ENCODE peak calls at places on chromosomes 12 and 14, in ten cellular contexts. B is astrocyte of the spinal cord; W is AG08395; O is activated CD4-positive, alpha-beta T cell treated with anti-CD3 and anti-CD28 coated beads, Interleukin-2, amount 50 U/mL, for 24 hours; S is caudate nucleus; I is naive B cell; Q is activated naive CD4-positive, alpha-beta T cell; C is activated CD4-positive, alpha-beta memory T cell treated with anti-CD3 and anti-CD28 coated beads for 36 hours; M is H9; X is midbrain. Y is an unnamed sample.

GRCh38 chr12:124369055-124369900 is 74.4 kb downstream of the RFLNA start:
- DNase-seq in B (peak; percentile 97), W (peak; percentile 94), O (no peak), S (peak; percentile 82), I (no peak), Q (no peak), C (no peak), M (no peak), X (peak; percentile 92), Y (peak; percentile 94)

GRCh38 chr14:56569174-56569573 is 10.4 kb upstream of the TMEM260 start:
- DNase-seq in B (no peak), W (no peak), O (no peak), S (no peak), I (no peak), Q (no peak), C (no peak), M (no peak), X (no peak), Y (no peak)

GRCh38 chr12:111467092-111467861 is 61.6 kb downstream of the SH2B3 start:
- DNase-seq in B (peak; percentile 68), W (no peak), O (no peak), S (no peak), I (no peak), Q (no peak), C (no peak), M (no peak), X (no peak), Y (peak; percentile 95)

GRCh38 chr12:526089-526488 is 66.3 kb downstream of the B4GALNT3 start:
- DNase-seq in B (no peak), W (no peak), O (no peak), S (no peak), I (no peak), Q (no peak), C (no peak), M (no peak), X (no peak), Y (no peak)

GRCh38 chr12:62632521-62632920 is 165.9 kb downstream of the MON2 start:
- DNase-seq in B (peak; percentile 38), W (peak; percentile 64), O (no peak), S (no peak), I (no peak), Q (no peak), C (peak; percentile 12), M (peak; percentile 81), X (no peak), Y (peak; percentile 23)

GRCh38 chr12:104623920-104624319 is 167.2 kb downstream of the CHST11 start:
- DNase-seq in B (no peak), W (no peak), O (no peak), S (no peak), I (no peak), Q (no peak), C (no peak), M (no peak), X (no peak), Y (no peak)

GRCh38 chr12:57838594-57839302 is 7.8 kb downstream of the CTDSP2 start:
- DNase-seq in B (no peak), W (no peak), O (no peak), S (no peak), I (no peak), Q (no peak), C (peak; percentile 75), M (no peak), X (no peak), Y (peak; percentile 75)

GRCh38 chr12:122836027-122836921 is 1.0 kb downstream of the HIP1R start:
- DNase-seq in B (no peak), W (no peak), O (peak; percentile 16), S (no peak), I (peak; percentile 86), Q (peak; percentile 45), C (peak; percentile 71), M (peak; percentile 39), X (peak; percentile 77), Y (peak; percentile 35)

GRCh38 chr14:104280902-104281767 is 142.7 kb downstream of the KIF26A start:
- DNase-seq in B (no peak), W (no peak), O (no peak), S (no peak), I (no peak), Q (no peak), C (peak; percentile 2), M (peak; percentile 20), X (no peak), Y (no peak)

GRCh38 chr12:101857043-101857558 is 20.3 kb upstream of the DRAM1 start:
- DNase-seq in B (peak; percentile 18), W (peak; percentile 85), O (no peak), S (no peak), I (no peak), Q (no peak), C (no peak), M (no peak), X (no peak), Y (peak; percentile 60)

GRCh38 chr12:51941011-51941561 is 10.4 kb upstream of the ACVR1B start:
- DNase-seq in B (peak; percentile 51), W (no peak), O (no peak), S (no peak), I (no peak), Q (no peak), C (no peak), M (no peak), X (no peak), Y (peak; percentile 32)

GRCh38 chr14:101819251-101819990 is 57.9 kb downstream of the PPP2R5C start:
- DNase-seq in B (no peak), W (no peak), O (no peak), S (no peak), I (no peak), Q (peak; percentile 32), C (peak; percentile 85), M (no peak), X (no peak), Y (no peak)

GRCh38 chr12:98369601-98370000 is 145.8 kb upstream of the TMPO start:
- DNase-seq in B (no peak), W (no peak), O (no peak), S (no peak), I (no peak), Q (no peak), C (no peak), M (no peak), X (no peak), Y (peak; percentile 17)

GRCh38 chr14:23620177-23620702 is 15.9 kb upstream of the DHRS2 start:
- DNase-seq in B (no peak), W (no peak), O (no peak), S (no peak), I (no peak), Q (no peak), C (no peak), M (no peak), X (no peak), Y (no peak)

GRCh38 chr12:51911788-51912711 is 4.7 kb downstream of the ACVRL1 start:
- DNase-seq in B (no peak), W (no peak), O (no peak), S (no peak), I (no peak), Q (no peak), C (no peak), M (no peak), X (no peak), Y (peak; percentile 95)

Y was measured in lung microvascular endothelial cell.